ENCODE peak calls at places on chromosomes 11 and 22, in six cellular contexts. M, E, A, F, J and B are unnamed samples.

GRCh38 chr11:75403983-75404658 is 4.8 kb downstream of the RPS3 start:
- DNase-seq in M (no peak), E (no peak), A (no peak), F (no peak), J (no peak), B (no peak)

GRCh38 chr11:539971-540481 is 2.7 kb downstream of the LRRC56 start:
- DNase-seq in M (no peak), E (no peak), A (no peak), F (no peak), J (peak; percentile 7), B (no peak)

GRCh38 chr11:40388097-40388818 is 1071.2 kb downstream of the LRRC4C start:
- DNase-seq in M (no peak), E (no peak), A (no peak), F (no peak), J (no peak), B (no peak)

GRCh38 chr22:45993841-45994240 is 16.9 kb upstream of the WNT7B start:
- DNase-seq in M (no peak), E (no peak), A (no peak), F (no peak), J (no peak), B (no peak)

GRCh38 chr11:119251114-119251513 is 45.0 kb downstream of the CBL start:
- DNase-seq in M (no peak), E (no peak), A (no peak), F (no peak), J (no peak), B (no peak)

GRCh38 chr22:25849514-25849913 is 107.5 kb downstream of the MYO18B start:
- DNase-seq in M (no peak), E (no peak), A (no peak), F (no peak), J (peak; percentile 29), B (no peak)

GRCh38 chr22:45072322-45072903 is 62.6 kb upstream of the PHF21B start:
- DNase-seq in M (no peak), E (no peak), A (peak; percentile 8), F (no peak), J (no peak), B (no peak)

GRCh38 chr11:34161812-34162506 is 56.5 kb downstream of the NAT10 start:
- DNase-seq in M (no peak), E (no peak), A (peak; percentile 87), F (no peak), J (no peak), B (peak; percentile 68)

GRCh38 chr11:65429069-65429681 is 6.6 kb downstream of the NEAT1 start:
- DNase-seq in M (no peak), E (no peak), A (peak; percentile 83), F (peak; percentile 43), J (no peak), B (no peak)

GRCh38 chr11:34986883-34987525 is 70.6 kb downstream of the PDHX start:
- DNase-seq in M (no peak), E (no peak), A (no peak), F (no peak), J (no peak), B (no peak)

GRCh38 chr11:11345099-11345498 is 8.0 kb downstream of the CSNK2A3 start:
- DNase-seq in M (no peak), E (no peak), A (no peak), F (peak; percentile 39), J (peak; percentile 12), B (no peak)

GRCh38 chr22:46726986-46727317 is 11.1 kb downstream of the CERK start:
- DNase-seq in M (no peak), E (no peak), A (no peak), F (no peak), J (no peak), B (peak; percentile 60)

GRCh38 chr11:62124186-62125113 is 639 bp downstream of the INCENP start:
- DNase-seq in M (no peak), E (peak; percentile 70), A (peak; percentile 17), F (no peak), J (no peak), B (peak; percentile 69)

GRCh38 chr11:126561327-126561893 is 205.9 kb downstream of the ST3GAL4 start:
- DNase-seq in M (no peak), E (peak; percentile 58), A (peak; percentile 39), F (no peak), J (peak; percentile 8), B (peak; percentile 58)

GRCh38 chr22:45302047-45302446 is 7.7 kb upstream of the FAM118A start:
- DNase-seq in M (no peak), E (no peak), A (no peak), F (no peak), J (no peak), B (no peak)

GRCh38 chr11:6438979-6439571 is 1.7 kb downstream of the HPX start:
- DNase-seq in M (no peak), E (no peak), A (peak; percentile 37), F (peak; percentile 68), J (peak; percentile 46), B (no peak)

GRCh38 chr11:10993640-10994039 is 135.8 kb upstream of the ZBED5 start:
- DNase-seq in M (no peak), E (no peak), A (no peak), F (no peak), J (no peak), B (no peak)

GRCh38 chr11:60343094-60343704 is 16.1 kb downstream of the MS4A6E start:
- DNase-seq in M (no peak), E (no peak), A (no peak), F (no peak), J (no peak), B (no peak)

GRCh38 chr22:35708453-35708852 is 9.2 kb upstream of the APOL5 start:
- DNase-seq in M (no peak), E (no peak), A (no peak), F (no peak), J (no peak), B (peak; percentile 1)

GRCh38 chr11:16117989-16118810 is 238.1 kb downstream of the SOX6 start:
- DNase-seq in M (no peak), E (no peak), A (no peak), F (no peak), J (no peak), B (no peak)

GRCh38 chr11:113338730-113339129 is 24.3 kb downstream of the TTC12 start:
- DNase-seq in M (no peak), E (no peak), A (no peak), F (no peak), J (no peak), B (no peak)

GRCh38 chr11:44731685-44732411 is 5.1 kb downstream of the TSPAN18 start:
- DNase-seq in M (no peak), E (no peak), A (peak; percentile 6), F (no peak), J (no peak), B (no peak)

GRCh38 chr11:133598879-133599278 is 66.6 kb upstream of the OPCML start:
- DNase-seq in M (no peak), E (no peak), A (no peak), F (no peak), J (no peak), B (no peak)

GRCh38 chr11:102457865-102458264 is 5.3 kb upstream of the TMEM123 start:
- DNase-seq in M (no peak), E (no peak), A (no peak), F (no peak), J (no peak), B (no peak)

GRCh38 chr22:24506802-24507438 is 11.8 kb downstream of the UPB1 start:
- DNase-seq in M (no peak), E (no peak), A (no peak), F (no peak), J (no peak), B (no peak)

GRCh38 chr22:23200896-23201295 is 20.6 kb downstream of the BCR start:
- DNase-seq in M (no peak), E (no peak), A (no peak), F (peak; percentile 44), J (peak; percentile 46), B (no peak)

GRCh38 chr11:95568236-95568635 is 221.3 kb downstream of the FAM76B start:
- DNase-seq in M (no peak), E (no peak), A (no peak), F (no peak), J (no peak), B (no peak)

GRCh38 chr11:121895919-121896318 is 220.1 kb downstream of the BLID start:
- DNase-seq in M (no peak), E (no peak), A (no peak), F (no peak), J (no peak), B (no peak)

GRCh38 chr22:17489101-17489500 is 74.2 kb upstream of the SLC25A18 start:
- DNase-seq in M (no peak), E (no peak), A (no peak), F (no peak), J (no peak), B (no peak)

GRCh38 chr11:327581-327923 is 6.9 kb upstream of the IFITM3 start:
- DNase-seq in M (no peak), E (no peak), A (no peak), F (no peak), J (no peak), B (no peak)

GRCh38 chr22:31088233-31088986 is 7.3 kb downstream of the SMTN start:
- DNase-seq in M (no peak), E (no peak), A (no peak), F (no peak), J (no peak), B (no peak)

GRCh38 chr22:40009231-40009769 is 14.5 kb downstream of the FAM83F start:
- DNase-seq in M (no peak), E (no peak), A (no peak), F (peak; percentile 41), J (peak; percentile 25), B (no peak)

GRCh38 chr11:69877235-69877634 is 58.0 kb upstream of the FGF3 start:
- DNase-seq in M (no peak), E (no peak), A (no peak), F (no peak), J (no peak), B (no peak)

GRCh38 chr11:100188137-100188783 is 498.8 kb upstream of the ARHGAP42 start:
- DNase-seq in M (no peak), E (no peak), A (no peak), F (no peak), J (no peak), B (no peak)